ENCODE peak calls at places on chromosome 19, in five cellular contexts. H is IMR-90; T is mesendoderm; Z is lung; J is CD8-positive, alpha-beta T cell. V is an unnamed sample.

GRCh38 chr19:47444388-47444821 is 25.1 kb upstream of the MEIS3 start:
- DNase-seq in H (no peak), T (peak), Z (no peak), J (peak), V (no peak)

GRCh38 chr19:42233638-42234292 is 8.6 kb downstream of the GSK3A start:
- DNase-seq in H (no peak), T (no peak), Z (no peak), J (no peak), V (no peak)

GRCh38 chr19:55643003-55643732 is at the start of gene ZNF581:
- DNase-seq in H (peak), T (peak), Z (peak), J (peak), V (peak)

GRCh38 chr19:52664461-52664860 is 26.3 kb upstream of the ZNF83 start:
- DNase-seq in H (no peak), T (no peak), Z (no peak), J (no peak), V (no peak)

GRCh38 chr19:33344210-33344609 is 29.3 kb upstream of the CEBPG start:
- DNase-seq in H (no peak), T (peak), Z (no peak), J (no peak), V (no peak)

GRCh38 chr19:17153996-17154395 is 61.2 kb upstream of the USE1 start:
- DNase-seq in H (no peak), T (no peak), Z (no peak), J (no peak), V (no peak)

GRCh38 chr19:18743281-18743825 is 47.8 kb downstream of the COMP start:
- DNase-seq in H (peak), T (no peak), Z (peak), J (no peak), V (peak)

GRCh38 chr19:15538774-15539173 is 30.4 kb downstream of the CYP4F22 start:
- DNase-seq in H (peak), T (no peak), Z (no peak), J (no peak), V (no peak)

GRCh38 chr19:19661141-19661674 is 2.3 kb downstream of the ATP13A1 start:
- DNase-seq in H (no peak), T (no peak), Z (no peak), J (no peak), V (no peak)

GRCh38 chr19:30692517-30692870 is 320.3 kb downstream of the ZNF536 start:
- DNase-seq in H (no peak), T (no peak), Z (no peak), J (no peak), V (no peak)

GRCh38 chr19:32671883-32672282 is 3.1 kb downstream of the ANKRD27 start:
- DNase-seq in H (no peak), T (no peak), Z (no peak), J (no peak), V (peak)

GRCh38 chr19:30666301-30666803 is 294.2 kb downstream of the ZNF536 start:
- DNase-seq in H (peak), T (peak), Z (no peak), J (peak), V (peak)

GRCh38 chr19:32819415-32820400 is 49.9 kb downstream of the SLC7A9 start:
- DNase-seq in H (no peak), T (no peak), Z (no peak), J (no peak), V (no peak)

GRCh38 chr19:11405846-11406643 is 13.1 kb downstream of the RGL3 start:
- DNase-seq in H (no peak), T (peak), Z (no peak), J (no peak), V (no peak)

GRCh38 chr19:54001496-54001895 is 10.1 kb downstream of the CACNG6 start:
- DNase-seq in H (no peak), T (no peak), Z (no peak), J (no peak), V (no peak)

GRCh38 chr19:50344661-50345318 is 15.6 kb upstream of the KCNC3 start:
- DNase-seq in H (no peak), T (no peak), Z (no peak), J (no peak), V (no peak)

GRCh38 chr19:51739466-51740213 is 12.0 kb downstream of the FPR1 start:
- DNase-seq in H (no peak), T (no peak), Z (no peak), J (no peak), V (no peak)

GRCh38 chr19:55703790-55704215 is 28.8 kb downstream of the EPN1 start:
- DNase-seq in H (no peak), T (peak), Z (no peak), J (no peak), V (peak)

GRCh38 chr19:49512970-49513745 is 697 bp downstream of the FCGRT start:
- DNase-seq in H (no peak), T (peak), Z (no peak), J (no peak), V (no peak)

GRCh38 chr19:5967994-5968430 is 9.9 kb downstream of the RANBP3 start:
- DNase-seq in H (peak), T (peak), Z (peak), J (peak), V (peak)

GRCh38 chr19:10364644-10365043 is 15.7 kb downstream of the TYK2 start:
- DNase-seq in H (no peak), T (no peak), Z (no peak), J (no peak), V (no peak)

GRCh38 chr19:4583961-4584669 is 24.6 kb upstream of the SEMA6B start:
- DNase-seq in H (no peak), T (peak), Z (no peak), J (no peak), V (peak)

GRCh38 chr19:5680083-5680436 is 256 bp downstream of the MICOS13 start:
- DNase-seq in H (peak), T (no peak), Z (no peak), J (no peak), V (no peak)

GRCh38 chr19:1469936-1470863 is 8.8 kb downstream of the C19orf25 start:
- DNase-seq in H (no peak), T (peak), Z (no peak), J (peak), V (no peak)

GRCh38 chr19:58182577-58182988 is 278 bp upstream of the ZNF274 start:
- DNase-seq in H (no peak), T (no peak), Z (no peak), J (peak), V (no peak)

GRCh38 chr19:47229674-47230121 is 1.3 kb downstream of the BBC3 start:
- DNase-seq in H (peak), T (peak), Z (no peak), J (no peak), V (peak)

GRCh38 chr19:5828661-5829566 is 10.6 kb downstream of the FUT6 start:
- DNase-seq in H (no peak), T (peak), Z (no peak), J (peak), V (no peak)

GRCh38 chr19:16899566-16900075 is 10.8 kb downstream of the F2RL3 start:
- DNase-seq in H (no peak), T (peak), Z (no peak), J (no peak), V (peak)

GRCh38 chr19:49290517-49290916 is 34.5 kb downstream of the SLC6A16 start:
- DNase-seq in H (no peak), T (no peak), Z (no peak), J (no peak), V (no peak)

GRCh38 chr19:43315851-43316250 is 37.6 kb upstream of the CD177 start:
- DNase-seq in H (no peak), T (no peak), Z (no peak), J (no peak), V (no peak)

GRCh38 chr19:7559102-7559501 is 23.6 kb downstream of the PNPLA6 start:
- DNase-seq in H (no peak), T (peak), Z (no peak), J (no peak), V (no peak)